ENCODE peak calls at places on chromosomes 3 and 15, in ten cellular contexts. T is stimulated activated CD4-positive, alpha-beta T cell treated with anti-CD3 and anti-CD28 coated beads, Interleukin-4, amount 100 ng/mL, for 4 hours; Z is fibroblast of gingiva; K is NCI-H345; F is HEK293T; J is neuronal stem cell; Y is NCI-H2227 treated with DMSO at 0.1 percent for 48 hours; L is NCI-H2081; A is cardiac muscle cell; I is NCI-H1092 treated with DMSO at 0.1 percent for 48 hours. W is an unnamed sample.

GRCh38 chr15:78049691-78050440 is 27.6 kb downstream of the TBC1D2B start:
- DNase-seq in I (no peak), Z (peak), L (no peak), T (peak), K (no peak), J (no peak), Y (no peak), F (no peak), A (no peak), W (no peak)

GRCh38 chr15:69576948-69577351 is 124.3 kb downstream of the RPLP1 start:
- DNase-seq in F (no peak), J (no peak), K (no peak), T (no peak), I (no peak), Z (no peak), L (no peak), Y (no peak), A (no peak), W (peak)

GRCh38 chr3:3806092-3806491 is 6.9 kb downstream of the LRRN1 start:
- DNase-seq in K (no peak), Z (no peak), F (no peak), A (no peak), J (no peak), Y (no peak), L (no peak), I (no peak), T (no peak), W (no peak)

GRCh38 chr15:98280576-98280975 is 320.1 kb downstream of the ARRDC4 start:
- DNase-seq in L (no peak), Z (no peak), F (no peak), J (no peak), T (no peak), Y (no peak), K (no peak), I (no peak), A (no peak), W (no peak)

GRCh38 chr15:84911879-84912660 is 27.6 kb downstream of the SLC28A1 start:
- DNase-seq in L (no peak), A (no peak), T (no peak), Y (no peak), Z (peak), J (no peak), K (no peak), I (no peak), F (no peak), W (no peak)

GRCh38 chr15:92115834-92116233 is 262.3 kb downstream of the SLCO3A1 start:
- DNase-seq in T (no peak), L (no peak), J (no peak), I (no peak), A (no peak), F (no peak), K (no peak), Y (no peak), Z (no peak), W (no peak)

GRCh38 chr3:10707984-10708868 is 107.8 kb upstream of the SLC6A11 start:
- DNase-seq in A (no peak), Y (peak), T (no peak), Z (no peak), L (no peak), I (no peak), J (no peak), K (no peak), F (peak), W (no peak)

GRCh38 chr3:47825590-47825989 is 22.7 kb downstream of the DHX30 start:
- DNase-seq in L (no peak), Z (no peak), A (no peak), I (no peak), Y (no peak), F (peak), T (no peak), J (no peak), K (no peak), W (no peak)

GRCh38 chr15:80026754-80027153 is 32.7 kb upstream of the ZFAND6 start:
- DNase-seq in L (no peak), Z (no peak), J (no peak), K (no peak), I (no peak), F (no peak), T (no peak), Y (no peak), A (no peak), W (no peak)

GRCh38 chr3:55630921-55631299 is 143.8 kb upstream of the WNT5A start:
- DNase-seq in A (no peak), I (no peak), T (no peak), K (no peak), L (no peak), F (no peak), J (no peak), Z (no peak), Y (no peak), W (no peak)

GRCh38 chr3:11820540-11821041 is 26.1 kb downstream of the TAMM41 start:
- DNase-seq in Y (no peak), Z (no peak), A (peak), K (no peak), L (no peak), T (no peak), I (no peak), J (no peak), F (peak), W (no peak)

GRCh38 chr15:38530113-38530512 is 34.5 kb downstream of the RASGRP1 start:
- DNase-seq in L (no peak), I (no peak), A (no peak), K (no peak), F (no peak), T (peak), Y (no peak), Z (no peak), J (no peak), W (no peak)

GRCh38 chr3:28198970-28199369 is 42.4 kb upstream of the CMC1 start:
- DNase-seq in J (no peak), Z (no peak), A (no peak), I (no peak), F (no peak), K (no peak), Y (no peak), L (no peak), T (no peak), W (no peak)

GRCh38 chr3:88033806-88034205 is 25.0 kb downstream of the CGGBP1 start:
- DNase-seq in L (no peak), Z (no peak), J (no peak), K (no peak), T (no peak), F (no peak), I (no peak), Y (no peak), A (no peak), W (no peak)

GRCh38 chr3:191244242-191244867 is 45.3 kb downstream of the OSTN start:
- DNase-seq in T (no peak), Z (no peak), J (no peak), A (no peak), K (no peak), Y (no peak), L (peak), I (no peak), F (no peak), W (peak)

GRCh38 chr3:30640856-30641255 is 34.5 kb downstream of the TGFBR2 start:
- DNase-seq in F (no peak), Z (no peak), T (no peak), J (no peak), I (no peak), L (no peak), Y (no peak), A (no peak), K (no peak), W (no peak)

GRCh38 chr3:42213417-42213816 is 52.6 kb downstream of the CCK start:
- DNase-seq in L (no peak), F (no peak), K (peak), J (no peak), I (no peak), Y (no peak), T (no peak), A (no peak), Z (no peak), W (peak)

GRCh38 chr3:170572665-170573253 is 13.1 kb downstream of the SLC7A14 start:
- DNase-seq in L (no peak), T (no peak), J (no peak), Z (peak), I (no peak), Y (no peak), F (no peak), A (no peak), K (no peak), W (no peak)

GRCh38 chr3:153159771-153160397 is 2.1 kb upstream of the RAP2B start:
- DNase-seq in A (no peak), K (no peak), Y (no peak), T (no peak), I (no peak), L (no peak), J (no peak), F (no peak), Z (no peak), W (no peak)

GRCh38 chr15:42632100-42632675 is 56.8 kb downstream of the STARD9 start:
- DNase-seq in T (no peak), A (no peak), F (no peak), Z (no peak), L (no peak), J (no peak), K (no peak), I (no peak), Y (no peak), W (no peak)

GRCh38 chr15:101112336-101113113 is 139.3 kb downstream of the CHSY1 start:
- DNase-seq in I (no peak), L (no peak), T (no peak), K (peak), F (no peak), Y (no peak), J (no peak), Z (no peak), A (no peak), W (no peak)

GRCh38 chr3:195888981-195889842 is 19.1 kb downstream of the TNK2 start:
- DNase-seq in T (no peak), L (no peak), F (no peak), Z (no peak), I (no peak), K (no peak), A (no peak), J (no peak), Y (no peak), W (no peak)

GRCh38 chr15:55965091-55965490 is 28.3 kb downstream of the NEDD4 start:
- DNase-seq in J (no peak), Y (no peak), L (no peak), A (no peak), F (no peak), T (no peak), Z (no peak), K (no peak), I (no peak), W (no peak)

GRCh38 chr3:160956785-160957184 is 148.4 kb downstream of the B3GALNT1 start:
- DNase-seq in J (no peak), L (peak), F (no peak), Y (no peak), Z (peak), I (no peak), T (no peak), A (peak), K (no peak), W (no peak)

GRCh38 chr3:183534249-183534648 is 21.3 kb downstream of the KLHL6 start:
- DNase-seq in I (no peak), L (no peak), F (no peak), Z (no peak), J (no peak), Y (no peak), K (no peak), T (no peak), A (no peak), W (no peak)

W was measured in NCI-H510A treated with DMSO at 0.1 percent for 48 hours.